ENCODE peak calls at places on chromosomes 7 and 10, in ten cellular contexts. N is skeletal muscle cell; M is heart left ventricle; X is upper lobe of right lung; U is fibroblast of lung; S is choroid plexus epithelial cell; F is kidney epithelial cell; L is astrocyte of the spinal cord; G is pancreas; O is CD4-positive, CD25-positive, alpha-beta regulatory T cell. E is an unnamed sample.

GRCh38 chr10:69500864-69501468 is 49.7 kb downstream of the TSPAN15 start:
- DNase-seq in U (no peak), F (no peak), G (no peak), M (no peak), X (peak; percentile 26), N (no peak), L (no peak), S (no peak), O (no peak), E (no peak)

GRCh38 chr7:31214751-31215150 is 125.8 kb downstream of the NEUROD6 start:
- DNase-seq in G (no peak), F (no peak), U (no peak), M (no peak), N (no peak), O (no peak), X (no peak), L (no peak), S (no peak), E (no peak)

GRCh38 chr10:116831086-116831485 is 18.2 kb upstream of the ENO4 start:
- DNase-seq in O (no peak), F (no peak), S (no peak), X (no peak), M (no peak), N (no peak), U (no peak), G (no peak), L (no peak), E (no peak)

GRCh38 chr10:49001402-49001801 is 61.8 kb upstream of the LRRC18 start:
- DNase-seq in N (no peak), G (no peak), M (no peak), F (no peak), U (no peak), L (no peak), S (peak; percentile 21), O (no peak), X (no peak), E (no peak)

GRCh38 chr10:79386637-79387465 is 39.6 kb downstream of the PPIF start:
- DNase-seq in S (peak; percentile 3), F (no peak), U (no peak), O (no peak), X (peak; percentile 51), M (peak; percentile 24), N (no peak), L (no peak), G (no peak), E (no peak)

GRCh38 chr10:128178319-128178937 is 52.2 kb upstream of the MKI67 start:
- DNase-seq in O (peak; percentile 77), L (no peak), U (peak; percentile 6), F (no peak), M (no peak), X (no peak), G (no peak), N (no peak), S (peak; percentile 49), E (no peak)

GRCh38 chr10:7423521-7423920 is 12.7 kb upstream of the SFMBT2 start:
- DNase-seq in M (no peak), X (no peak), L (no peak), F (no peak), S (no peak), O (no peak), N (no peak), U (no peak), G (no peak), E (no peak)

GRCh38 chr10:29681700-29682444 is 47.1 kb upstream of the SVIL start:
- DNase-seq in O (peak; percentile 96), M (peak; percentile 36), S (no peak), G (no peak), U (no peak), N (no peak), L (no peak), X (peak; percentile 77), F (no peak), E (no peak)

GRCh38 chr7:142445019-142445686 is 187.3 kb upstream of the PRSS58 start:
- DNase-seq in L (no peak), U (no peak), X (no peak), N (no peak), S (no peak), F (no peak), M (no peak), G (no peak), O (peak; percentile 39), E (no peak)

GRCh38 chr7:158843775-158844174 is 12.6 kb upstream of the DYNC2I1 start:
- DNase-seq in S (no peak), O (no peak), X (no peak), N (no peak), F (no peak), L (no peak), U (no peak), G (no peak), M (no peak), E (no peak)

GRCh38 chr7:6705959-6706665 is 635 bp downstream of the ZNF12 start:
- DNase-seq in G (peak; percentile 81), U (peak; percentile 38), O (peak; percentile 54), M (peak; percentile 43), F (no peak), N (no peak), X (peak; percentile 77), S (peak; percentile 51), L (peak; percentile 25), E (no peak)

GRCh38 chr7:2606539-2606936 is 25.2 kb upstream of the TTYH3 start:
- DNase-seq in M (no peak), L (no peak), G (no peak), X (no peak), U (no peak), N (no peak), S (no peak), O (no peak), F (no peak), E (no peak)

GRCh38 chr7:91267558-91267955 is 3.3 kb downstream of the FZD1 start:
- DNase-seq in U (peak; percentile 54), O (no peak), L (peak; percentile 80), N (no peak), M (no peak), S (peak; percentile 68), F (no peak), X (no peak), G (no peak), E (no peak)

GRCh38 chr10:119759832-119760231 is 34.0 kb downstream of the INPP5F start:
- DNase-seq in F (no peak), S (peak; percentile 90), X (no peak), G (no peak), O (no peak), U (no peak), L (peak; percentile 39), M (no peak), N (no peak), E (no peak)

DNA sequence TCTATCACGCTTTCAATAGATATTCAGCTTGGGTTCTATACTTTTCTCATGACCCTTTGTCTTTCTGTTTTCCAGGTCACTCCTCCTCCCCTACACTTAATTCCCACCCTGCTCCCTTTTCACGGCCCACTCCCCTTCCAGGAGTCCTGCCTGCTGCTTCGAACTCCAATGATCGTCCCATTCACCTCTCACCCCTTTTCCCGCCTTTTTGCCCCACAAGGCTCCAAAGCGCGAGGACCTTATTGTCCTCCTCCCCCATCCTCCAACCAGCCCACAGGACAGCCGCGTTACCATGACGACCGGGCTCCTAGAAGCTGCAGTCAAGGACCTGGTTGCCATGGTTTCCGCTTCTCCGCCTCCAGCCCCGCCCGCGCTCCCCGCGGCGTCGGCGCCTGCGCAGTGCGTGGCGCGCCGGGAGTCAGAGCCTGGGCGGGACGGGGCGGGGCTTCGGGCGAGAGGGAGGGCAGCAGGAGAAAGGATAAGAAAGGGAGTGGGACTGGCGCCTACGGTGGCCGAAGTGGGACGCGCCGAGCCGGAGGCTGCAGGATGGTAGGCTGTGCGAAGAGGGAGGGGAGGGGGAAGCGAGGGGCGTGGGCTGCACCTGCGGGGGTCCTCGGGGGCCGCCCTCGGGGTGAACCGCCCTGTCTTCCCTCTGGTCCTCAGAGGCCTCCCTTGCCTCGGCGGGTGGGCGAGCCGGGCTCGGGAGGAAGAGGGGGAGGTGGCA is at the start of gene AP1S1:
- DNase-seq in L (peak; percentile 94), X (peak; percentile 98), U (peak; percentile 94), G (peak; percentile 98), O (peak; percentile 96), F (peak; percentile 73), S (peak; percentile 94), N (peak; percentile 83), M (peak; percentile 96), E (peak; percentile 96)
- H3K4me3 ChIP-seq in L (peak within 1 kb of the TSS; percentile 87), X (peak within 1 kb of the TSS; percentile 83), U (peak within 1 kb of the TSS; percentile 79), G (peak within 1 kb of the TSS; percentile 63), O (peak within 1 kb of the TSS; percentile 35), F (peak within 1 kb of the TSS; percentile 95), S (peak within 1 kb of the TSS; percentile 85), N (peak within 1 kb of the TSS; percentile 89), M (peak within 1 kb of the TSS; percentile 75), E (peak within 1 kb of the TSS; percentile 78)

DNA sequence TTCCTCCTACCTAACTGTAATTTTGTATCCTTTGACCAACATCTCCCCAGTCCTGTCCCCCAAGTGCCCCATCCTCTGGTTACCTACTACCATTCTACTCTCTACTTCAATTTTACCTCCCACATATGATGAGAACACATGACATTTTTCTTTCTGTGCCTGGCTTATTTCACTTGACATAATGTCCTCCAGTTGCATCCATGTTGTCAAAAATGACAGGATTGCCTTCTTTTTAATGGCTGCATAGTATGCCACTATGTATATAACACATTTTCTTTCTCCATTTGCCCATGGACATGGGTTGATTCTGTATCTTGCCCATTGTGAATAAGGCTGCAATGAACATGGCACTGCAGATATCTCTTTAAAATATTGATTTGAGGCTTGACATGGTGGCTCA is 33.7 kb downstream of the GLI3 start:
- DNase-seq in O (no peak), M (no peak), L (no peak), N (no peak), U (no peak), F (no peak), X (no peak), S (no peak), G (no peak), E (no peak)
- H3K4me3 ChIP-seq in O (no peak overlapping the region), M (no peak overlapping the region), L (no peak overlapping the region), N (no peak overlapping the region), U (no peak overlapping the region), F (no peak overlapping the region), X (no peak overlapping the region), S (no peak overlapping the region), G (no peak overlapping the region), E (no peak overlapping the region)

DNA sequence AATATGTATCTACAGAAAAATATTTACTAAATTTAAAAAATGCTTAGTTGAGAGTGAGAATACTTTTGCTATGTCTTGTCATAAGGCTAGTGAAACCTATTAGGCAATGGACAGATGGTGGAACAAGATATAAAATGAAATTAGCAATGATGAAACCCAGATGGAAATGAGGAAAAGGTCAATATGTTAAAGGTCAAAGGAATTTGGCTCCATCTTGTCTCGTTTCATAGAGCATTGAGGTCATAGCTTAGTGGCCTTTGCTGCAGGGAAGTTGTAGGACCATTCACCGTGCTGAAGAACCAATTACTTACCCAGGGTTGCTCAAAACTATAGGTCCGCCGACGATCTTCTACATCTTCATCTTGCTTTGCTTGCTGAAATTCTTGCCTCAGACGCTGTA is 683.9 kb downstream of the PARD3 start:
- DNase-seq in M (no peak), U (no peak), X (no peak), G (no peak), S (no peak), F (no peak), L (no peak), N (no peak), O (no peak), E (no peak)
- H3K4me3 ChIP-seq in M (no peak overlapping the region), U (no peak overlapping the region), X (no peak overlapping the region), G (no peak overlapping the region), S (no peak overlapping the region), F (no peak overlapping the region), L (no peak overlapping the region), N (no peak overlapping the region), O (no peak overlapping the region), E (no peak overlapping the region)

DNA sequence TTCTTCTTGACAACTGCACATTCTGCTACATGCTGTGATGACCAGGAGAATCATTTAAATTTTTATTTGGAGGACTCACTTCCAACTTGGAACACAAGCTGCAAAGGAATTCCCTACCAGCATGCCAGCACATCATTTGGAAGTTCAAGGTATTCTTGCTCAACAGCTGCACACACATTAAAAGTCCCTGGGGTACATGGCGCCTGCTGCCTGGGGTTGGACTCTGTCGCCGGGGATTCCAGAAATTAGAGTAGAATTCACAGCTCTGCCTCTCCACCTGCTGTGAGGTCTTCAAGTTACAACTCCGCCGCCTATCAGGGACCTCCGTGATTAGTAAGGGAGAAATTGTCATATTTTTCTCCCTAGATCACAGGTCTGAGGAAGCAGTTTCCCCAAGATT is 1.1 kb downstream of the ZNF32 start:
- DNase-seq in G (no peak), U (no peak), O (no peak), S (no peak), X (no peak), F (no peak), N (peak; percentile 13), M (no peak), L (no peak), E (no peak)
- H3K4me3 ChIP-seq in G (no peak overlapping the region), U (no peak overlapping the region), O (peak overlapping the region; percentile 74), S (no peak overlapping the region), X (peak overlapping the region; percentile 93), F (no peak overlapping the region), N (peak overlapping the region; percentile 69), M (peak overlapping the region; percentile 84), L (peak overlapping the region; percentile 55), E (peak overlapping the region; percentile 80)